ENCODE peak calls at places on chromosome 22, in four cellular contexts. D, O, V and S are unnamed samples.

GRCh38 chr22:44212936-44213335 is 32.2 kb downstream of the PARVG start:
- DNase-seq in D (no peak), V (no peak), O (no peak), S (no peak)

GRCh38 chr22:29702025-29702930 is 17.5 kb upstream of the CABP7 start:
- DNase-seq in V (no peak), D (no peak), O (no peak), S (no peak)

GRCh38 chr22:17576475-17576874 is 13.2 kb downstream of the SLC25A18 start:
- DNase-seq in O (no peak), V (peak; percentile 52), D (no peak), S (no peak)

GRCh38 chr22:44373234-44373633 is 60.5 kb upstream of the SHISAL1 start:
- DNase-seq in D (no peak), O (no peak), V (no peak), S (no peak)

GRCh38 chr22:23520875-23521441 is 59.1 kb downstream of the IGLL1 start:
- DNase-seq in O (no peak), D (peak; percentile 43), V (peak; percentile 24), S (no peak)

GRCh38 chr22:38467904-38468760 is at the start of gene KDELR3:
- DNase-seq in D (no peak), O (no peak), V (no peak), S (no peak)

GRCh38 chr22:29621761-29622526 is 18.5 kb downstream of the NF2 start:
- DNase-seq in V (peak; percentile 83), D (no peak), O (no peak), S (no peak)

GRCh38 chr22:38947321-38948112 is 9.9 kb upstream of the APOBEC3A start:
- DNase-seq in V (no peak), D (no peak), O (no peak), S (no peak)

GRCh38 chr22:30312053-30312452 is 14.7 kb downstream of the TBC1D10A start:
- DNase-seq in V (no peak), D (no peak), O (no peak), S (no peak)

GRCh38 chr22:45549739-45550138 is 47.1 kb downstream of the FBLN1 start:
- DNase-seq in V (no peak), O (no peak), D (no peak), S (no peak)

GRCh38 chr22:42994917-42995562 is 19.9 kb downstream of the PACSIN2 start:
- DNase-seq in O (no peak), V (peak; percentile 63), D (no peak), S (no peak)

GRCh38 chr22:19675428-19675827 is 38.9 kb upstream of the SEPTIN5 start:
- DNase-seq in V (no peak), D (no peak), O (no peak), S (no peak)

GRCh38 chr22:19799322-19800190 is 39.0 kb downstream of the TBX1 start:
- DNase-seq in D (no peak), O (no peak), V (no peak), S (no peak)

GRCh38 chr22:33090836-33091235 is 32.7 kb upstream of the SYN3 start:
- DNase-seq in O (no peak), V (no peak), D (no peak), S (no peak)

GRCh38 chr22:38782402-38783094 is 11.4 kb downstream of the DNAL4 start:
- DNase-seq in D (no peak), O (no peak), V (no peak), S (no peak)

GRCh38 chr22:50507421-50507990 is at the start of gene LMF2:
- DNase-seq in V (no peak), D (no peak), O (peak; percentile 55), S (peak; percentile 98)

GRCh38 chr22:29892757-29893156 is 9.8 kb downstream of the MTMR3 start:
- DNase-seq in O (no peak), D (no peak), V (no peak), S (no peak)

GRCh38 chr22:46002757-46003270 is 25.9 kb upstream of the WNT7B start:
- DNase-seq in D (no peak), O (no peak), V (no peak), S (no peak)

GRCh38 chr22:39746600-39747262 is 146.8 kb downstream of the ENTHD1 start:
- DNase-seq in V (no peak), O (no peak), D (no peak), S (no peak)

GRCh38 chr22:22710719-22711531 is 66.5 kb downstream of the GGTLC2 start:
- DNase-seq in D (no peak), V (no peak), O (peak; percentile 10), S (peak; percentile 35)

GRCh38 chr22:28116261-28116673 is 197.2 kb upstream of the PITPNB start:
- DNase-seq in V (no peak), O (no peak), D (no peak), S (no peak)

GRCh38 chr22:29394931-29395581 is 6.7 kb upstream of the AP1B1 start:
- DNase-seq in D (peak; percentile 21), O (peak; percentile 51), V (peak; percentile 63), S (peak; percentile 26)

GRCh38 chr22:46293591-46294260 is 2.9 kb upstream of the GTSE1 start:
- DNase-seq in D (peak; percentile 37), V (no peak), O (no peak), S (no peak)

GRCh38 chr22:38796262-38796957 is 2.5 kb upstream of the DNAL4 start:
- DNase-seq in O (no peak), V (no peak), D (no peak), S (no peak)

GRCh38 chr22:29204617-29205183 is 996 bp upstream of the EMID1 start:
- DNase-seq in O (no peak), D (no peak), V (no peak), S (no peak)

GRCh38 chr22:48238966-48239365 is 1476.5 kb downstream of the TBC1D22A start:
- DNase-seq in D (no peak), O (no peak), V (no peak), S (no peak)

GRCh38 chr22:39974065-39974464 is 13.9 kb downstream of the TMA7B start:
- DNase-seq in O (no peak), V (no peak), D (no peak), S (no peak)

GRCh38 chr22:40179535-40179934 is 1.8 kb downstream of the TNRC6B start:
- DNase-seq in O (no peak), V (peak; percentile 69), D (no peak), S (no peak)

GRCh38 chr22:26646158-26646557 is 11.2 kb upstream of the MIAT start:
- DNase-seq in V (no peak), O (no peak), D (no peak), S (no peak)

GRCh38 chr22:21082248-21082647 is 36.5 kb downstream of the LRRC74B start:
- DNase-seq in D (no peak), V (no peak), O (no peak), S (no peak)

GRCh38 chr22:32079110-32080089 is 36.3 kb downstream of the SLC5A1 start:
- DNase-seq in D (no peak), V (peak; percentile 11), O (no peak), S (no peak)

GRCh38 chr22:33496112-33496511 is 424.2 kb downstream of the LARGE1 start:
- DNase-seq in V (no peak), O (no peak), D (no peak), S (no peak)

GRCh38 chr22:36445158-36445668 is 36.2 kb downstream of the TXN2 start:
- DNase-seq in O (no peak), V (peak; percentile 97), D (no peak), S (no peak)

GRCh38 chr22:48943567-48944432 is 883.9 kb downstream of the BRD1 start:
- DNase-seq in O (no peak), D (peak; percentile 32), V (no peak), S (no peak)

GRCh38 chr22:49967333-49968241 is 7.0 kb downstream of the PIM3 start:
- DNase-seq in O (no peak), D (no peak), V (no peak), S (peak; percentile 40)

GRCh38 chr22:25542720-25543402 is 21.6 kb upstream of the GRK3 start:
- DNase-seq in D (no peak), O (no peak), V (no peak), S (no peak)

GRCh38 chr22:25557218-25557617 is 7.3 kb upstream of the GRK3 start:
- DNase-seq in D (no peak), V (no peak), O (no peak), S (no peak)

GRCh38 chr22:37741312-37741795 is 44.5 kb downstream of the TRIOBP start:
- DNase-seq in V (no peak), D (no peak), O (peak; percentile 72), S (no peak)